ENCODE peak calls at places on chromosome 11, in four cellular contexts. One of them, this sample, is unnamed.

GRCh38 chr11:117586392-117586791 is 210.6 kb downstream of the DSCAML1 start:
- DNase-seq in tibial artery: peak; percentile 25
- DNase-seq in adrenal gland: no peak
- DNase-seq in tibial nerve: no peak
- DNase-seq in this sample: no peak

GRCh38 chr11:22521226-22521625 is 104.4 kb downstream of the FANCF start:
- DNase-seq in tibial artery: no peak
- DNase-seq in adrenal gland: no peak
- DNase-seq in tibial nerve: no peak
- DNase-seq in this sample: no peak

GRCh38 chr11:112967082-112967481 is 5.9 kb downstream of the NCAM1 start:
- DNase-seq in tibial artery: no peak
- DNase-seq in adrenal gland: no peak
- DNase-seq in tibial nerve: no peak
- DNase-seq in this sample: no peak

GRCh38 chr11:69487391-69487790 is 5.9 kb downstream of the LINC01488 start:
- DNase-seq in tibial artery: no peak
- DNase-seq in adrenal gland: no peak
- DNase-seq in tibial nerve: no peak
- DNase-seq in this sample: no peak

GRCh38 chr11:64809781-64810241 is 540 bp downstream of the MEN1 start:
- DNase-seq in tibial artery: no peak
- DNase-seq in adrenal gland: no peak
- DNase-seq in tibial nerve: no peak
- DNase-seq in this sample: no peak

GRCh38 chr11:85656777-85657176 is 8.2 kb downstream of the CREBZF start:
- DNase-seq in tibial artery: no peak
- DNase-seq in adrenal gland: no peak
- DNase-seq in tibial nerve: no peak
- DNase-seq in this sample: no peak

GRCh38 chr11:2857276-2857675 is 28.3 kb downstream of the CDKN1C start:
- DNase-seq in tibial artery: no peak
- DNase-seq in adrenal gland: no peak
- DNase-seq in tibial nerve: no peak
- DNase-seq in this sample: no peak

GRCh38 chr11:95596011-95596489 is 193.5 kb downstream of the FAM76B start:
- DNase-seq in tibial artery: no peak
- DNase-seq in adrenal gland: no peak
- DNase-seq in tibial nerve: no peak
- DNase-seq in this sample: no peak

GRCh38 chr11:29293825-29294224 is 723.0 kb downstream of the KCNA4 start:
- DNase-seq in tibial artery: no peak
- DNase-seq in adrenal gland: no peak
- DNase-seq in tibial nerve: no peak
- DNase-seq in this sample: no peak

GRCh38 chr11:47271961-47272661 is 2.2 kb downstream of the MADD start:
- DNase-seq in tibial artery: no peak
- DNase-seq in adrenal gland: peak; percentile 49
- DNase-seq in tibial nerve: no peak
- DNase-seq in this sample: no peak

GRCh38 chr11:44005076-44005800 is 42.5 kb upstream of the ACCSL start:
- DNase-seq in tibial artery: peak; percentile 62
- DNase-seq in adrenal gland: peak; percentile 19
- DNase-seq in tibial nerve: no peak
- DNase-seq in this sample: no peak

GRCh38 chr11:132430352-132431091 is 1060.1 kb downstream of the NTM start:
- DNase-seq in tibial artery: no peak
- DNase-seq in adrenal gland: no peak
- DNase-seq in tibial nerve: no peak
- DNase-seq in this sample: no peak

GRCh38 chr11:23680488-23681230 is 816.2 kb upstream of the LUZP2 start:
- DNase-seq in tibial artery: no peak
- DNase-seq in adrenal gland: no peak
- DNase-seq in tibial nerve: no peak
- DNase-seq in this sample: no peak

GRCh38 chr11:68813778-68814177 is 27.9 kb downstream of the CPT1A start:
- DNase-seq in tibial artery: no peak
- DNase-seq in adrenal gland: no peak
- DNase-seq in tibial nerve: no peak
- DNase-seq in this sample: no peak

DNA sequence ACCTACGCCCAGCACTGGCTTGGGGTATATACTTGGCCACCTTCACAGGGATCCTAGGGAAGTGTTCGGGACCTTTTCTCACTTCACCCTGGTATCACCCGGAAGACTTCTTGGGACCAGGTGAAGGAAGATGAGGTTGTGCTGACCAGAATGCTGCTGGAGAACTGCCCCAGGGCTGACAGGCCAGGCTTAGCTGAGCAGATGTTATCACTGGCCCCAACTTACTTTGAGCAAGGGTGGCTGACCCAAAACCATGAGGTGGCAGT is 4.5 kb downstream of the FTH1 start:
- DNase-seq in tibial artery: peak; percentile 62
- DNase-seq in adrenal gland: no peak
- DNase-seq in tibial nerve: no peak
- DNase-seq in this sample: no peak
- H3K4me1 ChIP-seq in tibial artery: peaks cover 49% of the 10 kb centered on the region
- H3K4me1 ChIP-seq in adrenal gland: peaks cover 16% of the 10 kb centered on the region
- H3K4me1 ChIP-seq in tibial nerve: peaks cover 58% of the 10 kb centered on the region
- H3K4me1 ChIP-seq in this sample: peaks cover 31% of the 10 kb centered on the region

DNA sequence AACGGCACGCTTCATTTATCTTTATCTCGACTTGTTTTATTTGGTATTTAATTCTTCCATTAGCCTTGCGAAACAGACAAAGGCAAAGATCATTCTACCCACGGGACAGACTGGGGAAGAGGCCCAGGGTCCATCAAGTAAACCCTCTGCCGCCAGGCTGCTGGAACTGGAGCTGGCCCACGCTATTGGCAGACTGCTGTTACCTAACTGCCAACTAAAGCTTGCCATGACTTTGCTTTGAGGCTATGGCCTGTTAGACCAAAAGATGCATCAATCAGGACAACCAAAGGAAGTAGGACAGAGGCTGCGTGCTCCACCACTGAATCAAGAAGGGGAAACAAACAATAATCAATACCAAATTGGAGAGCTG is 794 bp upstream of the TMEM218 start:
- DNase-seq in tibial artery: no peak
- DNase-seq in adrenal gland: no peak
- DNase-seq in tibial nerve: no peak
- DNase-seq in this sample: no peak
- H3K4me3 ChIP-seq in tibial artery: peak overlapping the region; percentile 95
- H3K4me3 ChIP-seq in adrenal gland: peak overlapping the region; percentile 30
- H3K4me3 ChIP-seq in tibial nerve: peak overlapping the region; percentile 77
- H3K4me3 ChIP-seq in this sample: peak overlapping the region; percentile 80

DNA sequence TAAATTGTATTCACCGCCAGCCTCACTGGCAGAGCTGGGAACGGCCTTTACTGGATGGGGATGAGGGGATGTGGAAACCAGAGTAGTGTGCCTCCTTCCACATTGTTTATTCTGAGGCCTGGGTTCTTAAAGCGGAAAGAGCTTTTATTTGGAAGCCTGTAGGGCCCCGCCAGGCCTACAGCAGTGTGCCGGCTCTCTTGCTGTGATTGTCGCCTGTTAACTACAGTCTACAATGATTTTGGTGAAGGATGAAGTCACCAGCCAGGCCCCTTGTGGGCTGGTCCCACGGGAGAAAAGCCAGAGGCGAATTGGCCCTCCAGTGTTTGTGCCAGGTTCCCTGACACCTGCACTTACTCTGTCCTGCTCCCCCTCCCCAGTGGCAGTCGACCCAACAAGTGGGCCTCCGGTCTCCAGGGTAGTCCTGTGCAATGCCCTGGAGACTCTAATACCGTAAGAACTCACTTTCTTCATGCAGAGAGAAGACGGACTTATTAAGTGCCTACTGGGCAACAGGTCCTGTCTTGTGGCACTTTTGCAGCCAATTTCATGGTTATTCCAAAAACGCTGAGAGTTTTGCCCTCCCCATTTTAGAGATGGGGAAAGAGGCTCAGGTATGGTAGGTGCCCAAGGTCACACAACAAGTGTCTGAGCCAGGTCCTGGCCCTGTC is 1.2 kb downstream of the MICAL2 start:
- DNase-seq in tibial artery: peak; percentile 82
- DNase-seq in adrenal gland: no peak
- DNase-seq in tibial nerve: no peak
- DNase-seq in this sample: no peak
- H3K27ac ChIP-seq in tibial artery: peak overlapping the region; percentile 94
- H3K27ac ChIP-seq in adrenal gland: peak overlapping the region; percentile 70
- H3K27ac ChIP-seq in tibial nerve: peak overlapping the region; percentile 95
- H3K27ac ChIP-seq in this sample: peak overlapping the region; percentile 16

GRCh38 chr11:111416231-111416960 is 37.3 kb upstream of the POU2AF1 start:
- DNase-seq in tibial artery: no peak
- DNase-seq in adrenal gland: no peak
- DNase-seq in tibial nerve: no peak
- DNase-seq in this sample: no peak

GRCh38 chr11:111418436-111418787 is 39.3 kb upstream of the POU2AF1 start:
- DNase-seq in tibial artery: no peak
- DNase-seq in adrenal gland: no peak
- DNase-seq in tibial nerve: no peak
- DNase-seq in this sample: no peak

GRCh38 chr11:111419181-111419580 is 40.1 kb upstream of the POU2AF1 start:
- DNase-seq in tibial artery: no peak
- DNase-seq in adrenal gland: no peak
- DNase-seq in tibial nerve: no peak
- DNase-seq in this sample: no peak

GRCh38 chr11:111417766-111418435 is 38.8 kb upstream of the POU2AF1 start:
- DNase-seq in tibial artery: no peak
- DNase-seq in adrenal gland: no peak
- DNase-seq in tibial nerve: peak; percentile 72
- DNase-seq in this sample: no peak

DNA sequence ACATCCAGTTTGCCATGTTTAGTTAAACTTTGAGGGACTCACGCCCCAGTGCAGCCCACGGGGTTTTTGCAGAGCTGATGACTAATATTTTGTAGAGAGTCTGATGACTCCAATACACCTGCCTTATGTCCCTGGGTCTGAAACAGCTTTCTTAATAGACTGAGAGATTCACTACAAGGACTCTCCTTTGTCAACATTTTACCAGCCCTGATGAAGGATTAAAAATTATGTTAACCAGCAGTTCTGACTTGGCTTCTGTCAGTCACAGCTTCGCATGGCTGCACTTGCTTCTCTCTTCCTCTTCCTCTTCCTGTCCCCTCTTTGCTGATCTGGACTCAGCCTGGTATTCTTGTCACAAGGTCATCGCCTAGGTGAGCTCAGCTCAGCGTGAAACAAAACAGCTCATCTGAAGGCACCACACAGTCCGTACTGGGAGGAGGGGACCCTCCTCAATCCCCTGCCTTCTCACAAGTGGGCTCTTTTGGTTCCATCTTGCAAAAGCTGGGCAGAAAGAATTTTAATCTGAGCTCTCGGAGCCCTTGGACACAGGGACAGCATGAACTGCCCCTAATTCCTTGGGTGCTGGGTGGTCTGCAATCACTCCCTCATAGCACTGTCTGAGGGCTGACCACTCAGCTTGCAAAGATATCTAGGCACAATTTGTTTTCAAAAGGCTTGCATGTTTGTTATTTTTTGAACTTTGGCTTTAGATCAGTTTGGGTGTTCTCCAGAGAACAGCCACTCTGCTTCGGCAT is 38.1 kb upstream of the POU2AF1 start:
- DNase-seq in tibial artery: no peak
- DNase-seq in adrenal gland: no peak
- DNase-seq in tibial nerve: no peak
- DNase-seq in this sample: no peak
- H3K4me1 ChIP-seq in tibial artery: peaks cover 33% of the 10 kb centered on the region
- H3K4me1 ChIP-seq in adrenal gland: no peaks in the 10 kb centered on the region
- H3K4me1 ChIP-seq in tibial nerve: peaks cover 28% of the 10 kb centered on the region
- H3K4me1 ChIP-seq in this sample: peaks cover 11% of the 10 kb centered on the region

DNA sequence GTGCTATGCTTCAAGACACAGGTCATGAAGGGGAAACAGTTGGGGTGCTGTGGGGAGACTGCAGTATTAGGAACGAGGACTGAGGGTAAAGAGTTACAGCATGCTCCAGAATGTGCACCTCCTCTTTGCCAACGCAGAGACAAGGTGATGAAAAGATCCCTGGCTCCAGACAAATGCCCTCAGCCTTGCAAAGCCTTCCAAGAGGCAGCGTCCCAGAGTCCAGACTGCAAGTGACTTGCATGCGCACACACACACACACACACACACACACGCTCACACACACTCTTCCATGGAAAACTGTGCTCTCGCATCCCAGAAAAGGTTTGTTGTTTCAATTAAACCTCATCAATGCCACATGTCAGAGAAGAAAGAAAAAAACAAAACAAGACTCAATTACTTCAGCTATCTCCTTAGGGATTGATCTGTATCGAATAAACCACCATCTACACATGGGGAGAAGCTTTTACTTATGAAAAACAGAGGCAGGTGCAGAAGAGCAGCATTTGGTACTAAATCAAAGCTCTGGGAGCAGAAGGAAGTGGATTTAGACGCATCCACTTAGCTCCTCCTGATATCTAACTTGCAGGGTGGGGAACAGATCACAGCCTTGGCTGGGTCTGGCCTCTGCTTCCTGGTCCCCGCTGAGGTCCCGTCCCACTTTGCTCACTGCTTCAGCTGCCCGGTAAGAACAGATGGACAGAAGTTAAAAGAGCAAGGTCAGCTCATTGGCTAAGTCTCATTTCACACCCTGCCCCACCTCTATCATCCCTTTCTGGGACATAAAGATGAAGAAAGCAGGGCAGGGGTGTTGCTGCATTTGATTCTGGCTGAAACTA is 249.7 kb upstream of the BLID start:
- DNase-seq in tibial artery: peak; percentile 68
- DNase-seq in adrenal gland: no peak
- DNase-seq in tibial nerve: no peak
- DNase-seq in this sample: no peak
- H3K4me3 ChIP-seq in tibial artery: peak overlapping the region; percentile 17
- H3K4me3 ChIP-seq in adrenal gland: peak overlapping the region; percentile 40
- H3K4me3 ChIP-seq in tibial nerve: peak overlapping the region; percentile 36
- H3K4me3 ChIP-seq in this sample: no peak overlapping the region

GRCh38 chr11:119933584-119933983 is 204.3 kb downstream of the TRIM29 start:
- DNase-seq in tibial artery: no peak
- DNase-seq in adrenal gland: no peak
- DNase-seq in tibial nerve: no peak
- DNase-seq in this sample: no peak

GRCh38 chr11:119933164-119933563 is 204.2 kb upstream of the NECTIN1 start:
- DNase-seq in tibial artery: no peak
- DNase-seq in adrenal gland: no peak
- DNase-seq in tibial nerve: no peak
- DNase-seq in this sample: no peak

GRCh38 chr11:119928047-119928446 is 199.0 kb upstream of the NECTIN1 start:
- DNase-seq in tibial artery: no peak
- DNase-seq in adrenal gland: no peak
- DNase-seq in tibial nerve: no peak
- DNase-seq in this sample: no peak
- H3K27ac ChIP-seq in tibial artery: no peak overlapping the region
- H3K27ac ChIP-seq in adrenal gland: no peak overlapping the region
- H3K27ac ChIP-seq in tibial nerve: no peak overlapping the region
- H3K27ac ChIP-seq in this sample: no peak overlapping the region

This sample was measured in CD8-positive, alpha-beta memory T cell.